ENCODE peak calls at places on chromosomes 16 and 17, in four cellular contexts. A is CD8-positive, alpha-beta T cell; Z is sigmoid colon; G is prostate gland. X is an unnamed sample.

GRCh38 chr17:79438936-79439335 is 171.9 kb downstream of the RBFOX3 start:
- DNase-seq in G (no peak), Z (no peak), A (no peak), X (no peak)

GRCh38 chr16:56362057-56362655 is 63.2 kb downstream of the AMFR start:
- DNase-seq in Z (peak; percentile 55), A (no peak), G (no peak), X (no peak)

GRCh38 chr16:85853641-85854545 is 45.1 kb upstream of the IRF8 start:
- DNase-seq in Z (peak; percentile 54), A (no peak), G (no peak), X (no peak)

GRCh38 chr17:10646393-10646990 is 10.6 kb downstream of the MYH3 start:
- DNase-seq in A (peak; percentile 78), Z (peak; percentile 77), G (peak; percentile 60), X (no peak)

GRCh38 chr16:3304370-3304769 is 860 bp downstream of the TIGD7 start:
- DNase-seq in Z (no peak), G (no peak), A (no peak), X (no peak)

GRCh38 chr17:50794361-50794760 is 27.0 kb upstream of the ANKRD40CL start:
- DNase-seq in A (no peak), Z (no peak), G (no peak), X (no peak)

GRCh38 chr17:12522743-12523181 is 142.9 kb upstream of the MYOCD start:
- DNase-seq in A (no peak), G (peak; percentile 8), Z (no peak), X (no peak)

GRCh38 chr16:69932691-69933392 is 18.3 kb upstream of the CLEC18A start:
- DNase-seq in Z (no peak), G (no peak), A (no peak), X (no peak)

GRCh38 chr17:35849469-35850348 is 19.0 kb downstream of the HEATR9 start:
- DNase-seq in G (peak; percentile 38), Z (no peak), A (peak; percentile 61), X (no peak)

GRCh38 chr17:82527893-82528292 is 8.4 kb downstream of the FOXK2 start:
- DNase-seq in A (no peak), Z (no peak), G (no peak), X (no peak)

GRCh38 chr16:69123894-69124293 is 8.5 kb downstream of the CHTF8 start:
- DNase-seq in G (no peak), A (peak; percentile 64), Z (no peak), X (no peak)

GRCh38 chr16:66406534-66407368 is 20.3 kb upstream of the BEAN1 start:
- DNase-seq in G (peak; percentile 80), A (peak; percentile 91), Z (peak; percentile 90), X (no peak)

GRCh38 chr17:57987582-57988300 is at the start of gene VEZF1:
- DNase-seq in A (peak; percentile 79), Z (peak; percentile 90), G (peak; percentile 65), X (no peak)

GRCh38 chr17:62791235-62792121 is 16.6 kb downstream of the MARCHF10 start:
- DNase-seq in A (no peak), G (no peak), Z (no peak), X (no peak)

GRCh38 chr16:67198238-67198734 is 645 bp upstream of the ELMO3 start:
- DNase-seq in Z (no peak), A (no peak), G (peak; percentile 47), X (peak; percentile 36)

GRCh38 chr16:23506606-23506994 is 3.7 kb downstream of the GGA2 start:
- DNase-seq in G (no peak), A (no peak), Z (no peak), X (no peak)

GRCh38 chr17:66301864-66302741 is at the start of gene PRKCA:
- DNase-seq in G (peak; percentile 64), Z (peak; percentile 86), A (peak; percentile 66), X (peak; percentile 22)

GRCh38 chr16:73142069-73142880 is 94.3 kb upstream of the ZFHX3 start:
- DNase-seq in Z (no peak), G (no peak), A (no peak), X (no peak)

GRCh38 chr16:23491490-23492391 is 18.6 kb downstream of the GGA2 start:
- DNase-seq in A (no peak), Z (no peak), G (peak; percentile 47), X (no peak)

GRCh38 chr17:28755486-28755885 is 11.7 kb downstream of the TRAF4 start:
- DNase-seq in G (no peak), A (no peak), Z (no peak), X (no peak)

GRCh38 chr17:35089846-35090193 is 26.3 kb upstream of the RFFL start:
- DNase-seq in A (peak; percentile 34), Z (no peak), G (no peak), X (no peak)

GRCh38 chr17:68600881-68601564 is at the start of gene FAM20A:
- DNase-seq in Z (no peak), G (no peak), A (no peak), X (no peak)

GRCh38 chr17:78401246-78401645 is 22.8 kb downstream of the PGS1 start:
- DNase-seq in A (no peak), G (peak; percentile 52), Z (no peak), X (no peak)

GRCh38 chr17:32240745-32241144 is 24.9 kb upstream of the RHBDL3 start:
- DNase-seq in G (no peak), A (no peak), Z (no peak), X (no peak)

GRCh38 chr17:68035131-68035522 is 408 bp upstream of the KPNA2 start:
- DNase-seq in Z (peak; percentile 96), A (peak; percentile 89), G (peak; percentile 91), X (no peak)

GRCh38 chr17:42284566-42284965 is 3.7 kb upstream of the STAT5A start:
- DNase-seq in Z (peak; percentile 33), A (no peak), G (no peak), X (no peak)

GRCh38 chr17:732788-733720 is 658 bp downstream of the TLCD3A start:
- DNase-seq in A (peak; percentile 16), Z (peak; percentile 75), G (peak; percentile 48), X (no peak)

GRCh38 chr16:83733301-83733700 is 74.5 kb upstream of the HSBP1 start:
- DNase-seq in A (no peak), Z (no peak), G (no peak), X (no peak)

GRCh38 chr17:37884516-37884915 is 39.7 kb upstream of the TBC1D3K start:
- DNase-seq in Z (no peak), G (no peak), A (no peak), X (no peak)

GRCh38 chr17:28554565-28554964 is 2.1 kb upstream of the UNC119 start:
- DNase-seq in A (no peak), G (no peak), Z (no peak), X (no peak)

GRCh38 chr17:16286947-16287562 is 66.2 kb downstream of the CENPV start:
- DNase-seq in Z (peak; percentile 65), A (no peak), G (no peak), X (no peak)

GRCh38 chr17:33113281-33114010 is 121.8 kb downstream of the SPACA3 start:
- DNase-seq in G (no peak), Z (no peak), A (no peak), X (no peak)

GRCh38 chr16:2468725-2469398 is 2.2 kb upstream of the NTN3 start:
- DNase-seq in A (no peak), Z (no peak), G (no peak), X (no peak)

GRCh38 chr17:15510361-15510760 is 42.9 kb upstream of the CDRT4 start:
- DNase-seq in Z (no peak), A (no peak), G (no peak), X (no peak)

GRCh38 chr17:16915752-16916556 is 56.0 kb downstream of the TNFRSF13B start:
- DNase-seq in Z (no peak), A (no peak), G (no peak), X (no peak)

GRCh38 chr17:60076811-60077210 is 1.9 kb downstream of the HEATR6 start:
- DNase-seq in A (no peak), Z (no peak), G (no peak), X (no peak)

GRCh38 chr17:41163828-41164227 is 3.3 kb upstream of the KRTAP4-4 start:
- DNase-seq in Z (no peak), G (no peak), A (no peak), X (no peak)

GRCh38 chr17:29042026-29042678 is 789 bp upstream of the PIPOX start:
- DNase-seq in G (no peak), Z (no peak), A (no peak), X (no peak)

GRCh38 chr16:54633943-54634362 is 296.7 kb upstream of the IRX5 start:
- DNase-seq in Z (no peak), A (no peak), G (peak; percentile 17), X (no peak)

GRCh38 chr17:46738544-46738943 is 79.9 kb downstream of the WNT3 start:
- DNase-seq in Z (no peak), A (no peak), G (no peak), X (no peak)

GRCh38 chr17:46739982-46740381 is 78.5 kb downstream of the WNT3 start:
- DNase-seq in A (no peak), Z (no peak), G (no peak), X (no peak)

GRCh38 chr17:46741122-46741725 is 77.3 kb downstream of the WNT3 start:
- DNase-seq in Z (no peak), A (no peak), G (no peak), X (no peak)

GRCh38 chr17:46742539-46743270 is 75.8 kb downstream of the WNT3 start:
- DNase-seq in G (no peak), Z (no peak), A (no peak), X (peak; percentile 80)

GRCh38 chr17:46744441-46744840 is 74.1 kb downstream of the WNT3 start:
- DNase-seq in G (no peak), A (no peak), Z (no peak), X (no peak)
- H3K27ac ChIP-seq in G (no peak overlapping the region), A (no peak overlapping the region), Z (no peak overlapping the region), X (no peak overlapping the region)

DNA sequence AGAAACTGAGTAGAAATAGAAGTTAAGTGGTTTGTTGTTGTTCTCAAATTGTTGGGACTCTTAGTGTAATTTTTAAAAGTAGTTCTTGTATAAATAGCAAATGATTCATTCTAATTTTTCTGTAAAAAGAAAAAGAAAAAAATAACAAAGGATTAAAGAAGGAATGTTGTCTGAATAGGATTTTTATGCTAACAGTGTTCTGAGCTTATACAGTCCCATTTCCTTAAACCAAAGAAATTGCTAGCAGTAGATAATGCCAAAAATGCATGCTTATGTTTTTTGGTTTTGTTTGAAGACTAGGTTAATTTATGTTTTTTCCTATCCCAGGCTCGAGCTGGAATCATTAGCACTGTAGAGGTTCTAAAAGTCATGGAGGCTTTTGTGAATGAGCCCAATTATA is 44.7 kb upstream of the KPNB1 start:
- DNase-seq in A (no peak), G (no peak), Z (no peak), X (no peak)
- H3K27ac ChIP-seq in A (no peak overlapping the region), G (no peak overlapping the region), Z (no peak overlapping the region), X (no peak overlapping the region)

GRCh38 chr17:81083125-81083765 is 48.3 kb downstream of the BAIAP2 start:
- DNase-seq in Z (no peak), G (peak; percentile 85), A (no peak), X (no peak)
- H3K27ac ChIP-seq in Z (peak overlapping the region; percentile 46), G (peak overlapping the region; percentile 93), A (no peak overlapping the region), X (peak overlapping the region; percentile 72)

DNA sequence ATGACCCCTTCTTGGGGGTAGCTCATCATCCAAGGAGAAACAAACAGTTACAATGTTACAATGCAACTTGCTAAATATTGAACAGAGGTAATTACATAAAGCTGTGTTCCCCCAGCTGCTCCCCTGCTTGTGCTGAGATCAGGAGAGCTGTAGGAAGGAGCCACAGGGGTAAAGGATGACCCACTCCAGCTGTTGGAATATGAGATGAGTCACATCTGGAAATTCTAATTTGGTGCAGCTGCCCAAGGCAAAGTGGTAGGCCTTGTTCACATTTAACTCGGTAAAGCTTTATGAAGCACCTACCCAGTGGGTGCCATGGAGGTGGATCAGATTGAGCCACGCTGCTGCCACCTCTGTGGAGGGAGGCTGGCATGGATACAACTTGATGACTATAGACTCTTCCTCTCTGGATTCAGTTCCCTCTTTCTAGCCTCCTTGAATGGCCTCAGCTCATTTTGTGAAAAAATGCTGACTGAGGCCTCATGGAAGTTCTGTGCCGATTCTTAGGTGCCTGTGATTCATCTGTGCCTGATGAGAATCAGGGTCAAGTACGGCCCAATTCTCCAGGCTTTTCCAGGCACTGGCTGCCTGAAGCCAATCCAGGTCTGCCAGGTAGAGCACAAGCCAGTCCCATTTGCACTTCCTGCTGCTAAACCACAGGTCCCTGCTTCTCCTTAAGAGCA is 7.5 kb downstream of the ZNF689 start:
- DNase-seq in G (no peak), Z (no peak), A (no peak), X (no peak)
- H3K27ac ChIP-seq in G (no peak overlapping the region), Z (no peak overlapping the region), A (no peak overlapping the region), X (no peak overlapping the region)

X was measured in epithelial cell of prostate.